ENCODE peak calls at places on chromosomes 11 and 22, in six cellular contexts. L is prostate gland, B is uterus, S is heart left ventricle, F is K562, C is A549. R is an unnamed sample. For H3K4me1, the result is how much of the 10 kb centered on the place peaks cover.

GRCh38 chr11:8092587-8093424 is 11.8 kb downstream of the TUB start:
- DNase-seq in F (peak), S (peak), C (peak), B (peak), L (peak), R (peak)

GRCh38 chr22:39994566-39995345 is at the start of gene FAM83F:
- DNase-seq in C (no peak), F (peak), S (no peak), L (peak), B (no peak), R (no peak)

GRCh38 chr11:62001450-62002178 is 34.2 kb upstream of the FTH1 start:
- DNase-seq in B (peak), F (no peak), L (no peak), C (peak), S (no peak), R (no peak)

GRCh38 chr11:100761806-100762205 is 74.7 kb downstream of the ARHGAP42 start:
- DNase-seq in L (no peak), B (no peak), S (no peak), C (no peak), F (no peak), R (no peak)

GRCh38 chr11:34466802-34467488 is 28.2 kb downstream of the CAT start:
- DNase-seq in F (no peak), B (no peak), S (no peak), C (no peak), L (no peak), R (no peak)

GRCh38 chr11:7572001-7572712 is 58.4 kb downstream of the PPFIBP2 start:
- DNase-seq in S (no peak), C (peak), L (no peak), B (no peak), F (no peak), R (no peak)

GRCh38 chr11:72828081-72828567 is 13.9 kb downstream of the ATG16L2 start:
- DNase-seq in L (no peak), B (peak), C (no peak), S (no peak), F (no peak), R (no peak)

GRCh38 chr11:95776859-95777258 is 12.7 kb downstream of the FAM76B start:
- DNase-seq in S (no peak), C (no peak), F (no peak), B (no peak), L (no peak), R (no peak)

GRCh38 chr11:121143921-121144320 is 42.9 kb downstream of the TECTA start:
- DNase-seq in B (no peak), L (no peak), S (no peak), C (no peak), F (no peak), R (no peak)

GRCh38 chr11:36239636-36240035 is 49.6 kb downstream of the COMMD9 start:
- DNase-seq in C (no peak), B (no peak), F (no peak), L (no peak), S (no peak), R (no peak)

GRCh38 chr11:130511765-130512164 is 63.3 kb downstream of the ADAMTS15 start:
- DNase-seq in C (no peak), L (no peak), B (no peak), S (no peak), F (no peak), R (no peak)

GRCh38 chr11:82976786-82977185 is 75.2 kb downstream of the DDIAS start:
- DNase-seq in B (no peak), C (no peak), F (no peak), S (no peak), L (no peak), R (no peak)

GRCh38 chr11:69074786-69075185 is 26.1 kb downstream of the TPCN2 start:
- DNase-seq in S (no peak), L (no peak), B (peak), F (no peak), C (no peak), R (no peak)

GRCh38 chr22:23779083-23779482 is 6.4 kb downstream of the MMP11 start:
- DNase-seq in B (no peak), F (no peak), S (no peak), L (no peak), C (no peak), R (no peak)

GRCh38 chr22:23777776-23778575 is 5.3 kb downstream of the MMP11 start:
- DNase-seq in C (no peak), F (no peak), S (peak), L (no peak), B (peak), R (no peak)

GRCh38 chr22:23779731-23780130 is 7.0 kb upstream of the SMARCB1 start:
- DNase-seq in B (no peak), L (no peak), S (no peak), C (no peak), F (no peak), R (no peak)

GRCh38 chr22:23780146-23780748 is 6.5 kb upstream of the SMARCB1 start:
- DNase-seq in C (no peak), B (no peak), L (no peak), S (no peak), F (no peak), R (no peak)

DNA sequence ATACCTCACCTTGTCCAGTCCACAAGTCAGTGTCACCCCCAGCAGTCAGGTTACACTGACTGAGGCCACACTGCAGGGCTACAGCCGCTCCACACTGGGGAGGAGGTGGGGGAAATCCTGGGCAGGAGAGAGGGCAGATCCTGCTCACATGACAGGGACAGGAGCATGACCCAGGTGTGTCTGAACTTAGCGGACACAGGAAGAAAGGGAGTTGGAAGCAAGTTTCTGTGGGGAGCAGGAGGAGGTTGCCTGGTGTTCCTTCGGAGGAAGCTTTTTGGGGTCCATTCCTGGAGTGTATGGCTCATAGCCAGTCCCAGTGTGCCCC is 5.9 kb downstream of the MMP11 start:
- DNase-seq in B (no peak), L (no peak), S (no peak), F (no peak), C (no peak), R (no peak)
- H3K4me1 ChIP-seq in B (under half), L (under half), S (under half), F (under half), C (under half), R (under half)

GRCh38 chr11:92225563-92226308 is 1.1 kb downstream of the FAT3 start:
- DNase-seq in L (peak), C (no peak), F (no peak), B (no peak), S (peak), R (no peak)

GRCh38 chr11:92222701-92223100 is 1.9 kb upstream of the FAT3 start:
- DNase-seq in F (no peak), S (no peak), C (no peak), B (no peak), L (no peak), R (no peak)

GRCh38 chr11:92225206-92225562 is 566 bp downstream of the FAT3 start:
- DNase-seq in C (no peak), B (no peak), L (no peak), F (no peak), S (no peak), R (no peak)

GRCh38 chr11:92226331-92227232 is 2.0 kb downstream of the FAT3 start:
- DNase-seq in L (no peak), F (no peak), S (no peak), B (no peak), C (no peak), R (no peak)

GRCh38 chr11:92224394-92225205 is at the start of gene FAT3:
- DNase-seq in L (no peak), F (no peak), C (peak), B (no peak), S (peak), R (no peak)
- TF ChIP-seq POLR2A in L (no peak), F (no peak), C (peak), B (no peak), S (no peak), R (no peak)

GRCh38 chr11:74007691-74008372 is 1.1 kb downstream of the UCP3 start:
- DNase-seq in C (no peak), L (no peak), F (no peak), S (no peak), B (no peak), R (no peak)
- H3K4me1 ChIP-seq in C (under half), L (under half), F (half or more), S (under half), B (under half), R (under half)

GRCh38 chr11:66052664-66052982 is 459 bp downstream of the SF3B2 start:
- DNase-seq in B (no peak), S (no peak), F (no peak), C (no peak), L (no peak), R (no peak)

GRCh38 chr11:66050581-66051231 is 1.5 kb upstream of the SF3B2 start:
- DNase-seq in S (no peak), L (no peak), C (no peak), F (no peak), B (no peak), R (no peak)

GRCh38 chr11:66055021-66055420 is 2.9 kb downstream of the SF3B2 start:
- DNase-seq in L (no peak), C (no peak), F (no peak), S (no peak), B (no peak), R (no peak)

GRCh38 chr11:66051371-66051765 is 796 bp upstream of the SF3B2 start:
- DNase-seq in F (no peak), S (no peak), L (no peak), C (no peak), B (no peak), R (no peak)

DNA sequence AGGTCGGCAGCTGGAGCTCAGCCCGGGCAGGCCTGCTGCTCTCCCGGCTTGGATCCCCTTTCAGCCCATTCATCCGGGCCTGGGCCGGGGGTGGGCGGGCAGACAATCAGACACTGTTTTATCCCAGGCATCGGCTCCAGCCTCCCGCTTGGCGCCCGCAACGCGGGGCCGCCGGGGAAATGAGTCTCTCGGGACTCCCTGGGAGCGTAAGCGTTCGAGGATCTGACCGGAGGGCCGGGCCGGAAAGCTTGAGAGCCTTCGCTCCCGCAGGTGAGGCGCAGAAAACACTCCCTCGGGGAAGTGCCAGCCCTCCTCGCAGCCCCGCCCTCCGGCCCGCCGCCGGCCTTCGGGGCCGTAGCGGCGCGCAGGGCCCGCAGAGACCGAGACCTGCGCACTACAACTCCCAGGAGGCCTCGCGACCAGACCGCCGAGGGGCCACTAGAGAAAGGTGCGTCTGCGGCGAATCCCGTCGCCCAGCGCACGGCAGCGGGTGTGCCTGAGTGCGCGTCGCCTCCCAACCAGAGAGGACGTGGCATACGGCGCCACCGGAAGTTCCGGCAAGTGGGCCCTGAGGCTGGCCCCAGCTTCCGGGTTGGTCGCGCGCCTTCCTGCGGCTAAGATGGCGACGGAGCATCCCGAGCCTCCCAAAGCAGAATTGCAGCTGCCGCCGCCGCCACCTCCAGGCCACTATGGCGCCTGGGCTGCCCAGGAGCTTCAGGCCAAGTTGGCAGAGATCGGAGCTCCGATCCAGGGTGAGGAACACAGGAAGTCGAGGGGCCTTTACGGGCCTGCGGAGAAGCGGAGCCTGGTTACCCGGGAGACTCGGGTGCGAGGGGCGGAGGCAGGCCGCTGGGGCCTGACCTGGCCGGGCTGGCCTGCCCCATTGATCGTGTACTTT is at the start of gene SF3B2:
- DNase-seq in F (peak), S (peak), C (peak), B (peak), L (peak), R (peak)
- TF ChIP-seq POLR2A in F (peak), S (no peak), C (peak), B (no peak), L (peak), R (peak)

DNA sequence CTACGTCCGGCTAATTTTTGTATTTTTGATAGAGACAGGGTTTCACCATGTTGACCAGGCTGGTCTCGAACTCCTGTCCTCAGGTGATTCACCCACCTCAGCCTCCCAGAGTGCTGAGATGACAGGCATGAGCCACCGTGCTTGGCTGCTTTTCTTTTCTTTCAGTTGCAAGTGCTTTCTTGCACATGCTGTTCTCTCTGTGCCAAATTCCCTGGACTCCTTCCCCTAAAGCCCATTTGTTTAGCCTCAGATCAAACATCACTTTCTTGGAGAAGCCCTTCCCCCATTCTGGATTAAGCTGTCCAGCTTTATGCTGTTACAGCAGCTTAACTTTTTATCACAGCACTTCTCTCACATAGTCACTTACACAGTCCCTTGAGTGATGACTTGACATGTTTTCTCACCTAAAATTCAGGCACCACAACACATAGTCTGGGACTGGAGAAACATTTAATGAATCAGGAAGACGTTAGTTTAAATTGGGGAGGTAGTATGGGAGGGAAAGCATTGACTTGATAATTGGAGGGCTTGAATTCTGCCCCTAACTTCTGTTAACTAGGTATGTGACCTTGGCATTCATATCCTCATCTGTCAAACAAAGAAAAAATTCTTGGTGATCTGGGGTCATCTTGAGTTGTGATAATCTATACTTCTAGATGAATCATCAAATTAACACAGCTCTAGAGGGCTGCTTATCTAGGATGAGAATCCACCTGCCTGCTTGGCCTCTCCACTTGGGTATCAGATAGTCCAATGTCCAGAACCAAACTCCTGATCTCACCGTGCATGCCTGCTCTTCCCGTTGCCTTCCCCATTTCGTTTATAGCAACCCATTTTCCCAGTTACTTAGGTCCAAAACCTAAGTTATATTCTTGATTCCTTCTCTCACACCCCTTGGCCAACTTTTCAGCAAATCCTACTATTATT is 18.4 kb downstream of the ACO2 start:
- DNase-seq in B (no peak), L (no peak), C (no peak), F (no peak), S (no peak), R (no peak)
- H3K4me1 ChIP-seq in B (under half), L (under half), C (under half), F (under half), S (half or more), R (under half)

GRCh38 chr22:43148581-43148980 is 2.8 kb upstream of the TSPO start:
- DNase-seq in C (no peak), L (no peak), F (no peak), B (no peak), S (no peak), R (no peak)

GRCh38 chr22:43147821-43148220 is 3.5 kb upstream of the TSPO start:
- DNase-seq in L (no peak), S (no peak), C (no peak), F (no peak), B (no peak), R (no peak)

GRCh38 chr22:43144949-43145348 is 1.8 kb upstream of the MCAT start:
- DNase-seq in F (no peak), C (no peak), L (peak), B (no peak), S (no peak), R (no peak)

DNA sequence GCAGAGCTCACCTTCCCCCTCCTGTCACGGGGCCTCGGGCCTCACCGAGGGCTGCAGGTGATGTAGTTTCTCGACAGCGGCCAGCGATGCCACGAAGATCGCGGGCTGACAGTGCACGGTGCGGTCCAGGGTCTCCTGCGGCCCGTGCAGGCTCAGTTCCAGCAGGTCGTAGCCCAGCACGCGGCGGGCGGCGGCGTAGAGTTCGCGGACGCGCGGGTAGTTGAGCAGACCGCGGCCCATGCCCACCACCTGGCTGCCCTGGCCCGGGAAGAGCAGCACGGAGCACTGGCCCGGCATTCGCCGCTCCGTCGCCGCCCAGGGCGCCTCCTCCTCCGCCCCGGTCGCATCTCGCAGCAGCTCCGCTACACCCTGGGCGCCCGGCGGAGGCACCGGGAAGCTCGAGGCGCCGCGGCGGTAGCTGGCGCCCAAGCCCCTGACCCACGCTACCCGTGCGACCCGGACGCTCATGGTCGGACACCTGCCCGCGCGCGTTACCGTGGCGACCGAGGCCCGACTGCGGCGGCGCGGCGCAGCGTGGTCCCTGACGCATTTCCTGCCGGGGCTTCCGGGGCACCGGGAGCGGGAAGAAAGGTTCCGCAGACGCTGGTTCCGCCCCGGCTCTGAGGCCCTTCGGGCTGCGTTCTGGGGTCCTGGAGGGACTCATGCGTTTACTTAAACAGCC is at the start of gene MCAT:
- DNase-seq in C (peak), L (peak), S (peak), B (peak), F (peak), R (peak)
- TF ChIP-seq POLR2A in C (peak), L (peak), S (no peak), B (peak), F (peak), R (no peak)

DNA sequence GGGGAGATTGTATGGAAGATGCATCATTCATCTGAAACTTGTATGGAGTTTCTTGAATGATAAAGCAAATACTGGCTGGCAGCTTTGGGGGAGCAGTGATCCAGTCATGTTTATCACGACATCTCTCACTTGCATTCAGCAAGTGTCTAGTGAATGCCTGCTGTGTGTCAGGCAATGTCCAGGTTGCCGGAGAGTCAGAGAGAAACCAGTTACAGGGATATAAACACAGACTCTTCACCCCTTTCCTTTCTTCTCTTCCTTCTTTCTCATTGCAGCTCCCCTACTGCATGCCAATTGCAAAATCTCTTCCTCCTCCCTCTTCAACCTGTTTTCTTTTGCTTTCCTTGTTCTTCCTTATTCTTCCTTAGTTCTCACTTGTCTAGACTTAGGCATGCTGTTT is 206.6 kb upstream of the SEZ6L start:
- DNase-seq in C (no peak), F (no peak), S (no peak), B (no peak), L (no peak), R (no peak)
- H3K4me1 ChIP-seq in C (under half), F (under half), S (under half), B (under half), L (under half), R (under half)

GRCh38 chr11:32581556-32581955 is 2.1 kb upstream of the EIF3M start:
- DNase-seq in F (no peak), S (no peak), B (no peak), C (no peak), L (no peak), R (no peak)

GRCh38 chr11:32586576-32587190 is 3.1 kb downstream of the EIF3M start:
- DNase-seq in C (peak), L (no peak), F (peak), B (no peak), S (no peak), R (no peak)

GRCh38 chr11:32584921-32585320 is 1.3 kb downstream of the EIF3M start:
- DNase-seq in S (no peak), L (no peak), F (no peak), B (no peak), C (no peak), R (no peak)

GRCh38 chr11:32580967-32581366 is 2.7 kb upstream of the EIF3M start:
- DNase-seq in S (no peak), F (no peak), B (no peak), C (peak), L (no peak), R (no peak)

GRCh38 chr11:32583451-32584271 is at the start of gene EIF3M:
- DNase-seq in C (peak), S (peak), B (peak), F (peak), L (peak), R (peak)
- TF ChIP-seq POLR2A in C (peak), S (no peak), B (peak), F (peak), L (peak), R (peak)

R was measured in tibial nerve.